ENCODE peak calls at places on chromosomes 2 and 18, in eight cellular contexts. X is H1, K is stomach, Q is transverse colon, R is heart left ventricle, B is ovary, C is sigmoid colon, L is GM23338. J is an unnamed sample.

GRCh38 chr18:35775887-35776286 is 194.3 kb downstream of the GALNT1 start:
- DNase-seq in L (peak; percentile 59), R (no peak), Q (no peak), K (no peak), B (no peak), C (no peak), X (no peak), J (no peak)

GRCh38 chr18:46497129-46497528 is 159.9 kb downstream of the LOXHD1 start:
- DNase-seq in K (no peak), Q (no peak), R (no peak), X (no peak), L (peak; percentile 78), C (peak; percentile 2), B (no peak), J (no peak)

GRCh38 chr2:37500031-37500430 is 155.6 kb downstream of the QPCT start:
- DNase-seq in Q (no peak), B (no peak), C (no peak), L (no peak), X (no peak), R (no peak), K (no peak), J (no peak)

GRCh38 chr2:180621366-180621765 is 359.0 kb upstream of the UBE2E3 start:
- DNase-seq in Q (no peak), B (no peak), L (no peak), X (no peak), R (no peak), K (no peak), C (no peak), J (no peak)

GRCh38 chr2:86193901-86194567 is 1.2 kb downstream of the IMMT start:
- DNase-seq in X (no peak), B (no peak), C (no peak), Q (no peak), K (no peak), R (no peak), L (peak; percentile 28), J (no peak)

GRCh38 chr18:37476182-37476581 is 89.4 kb downstream of the CELF4 start:
- DNase-seq in K (no peak), C (no peak), Q (peak; percentile 18), R (no peak), B (peak; percentile 28), X (no peak), L (peak; percentile 74), J (no peak)

GRCh38 chr2:151946856-151947523 is 118.8 kb upstream of the ARL5A start:
- DNase-seq in Q (peak; percentile 12), B (peak; percentile 23), X (no peak), K (no peak), R (peak; percentile 40), C (no peak), L (peak; percentile 95), J (no peak)

GRCh38 chr2:238505119-238505891 is 78.6 kb downstream of the ASB1 start:
- DNase-seq in L (no peak), X (no peak), C (peak; percentile 42), K (no peak), R (no peak), Q (no peak), B (no peak), J (no peak)

GRCh38 chr2:10452956-10453885 is 5.1 kb upstream of the ODC1 start:
- DNase-seq in X (no peak), C (no peak), Q (no peak), K (no peak), L (no peak), B (no peak), R (no peak), J (no peak)

GRCh38 chr2:101406867-101407266 is 19.6 kb upstream of the CREG2 start:
- DNase-seq in Q (no peak), X (no peak), K (no peak), L (no peak), B (no peak), R (no peak), C (no peak), J (no peak)

GRCh38 chr2:75497256-75497655 is 63.5 kb downstream of the EVA1A start:
- DNase-seq in K (no peak), X (no peak), L (no peak), R (no peak), B (no peak), C (no peak), Q (no peak), J (no peak)

GRCh38 chr18:35438480-35439234 is 59.1 kb downstream of the INO80C start:
- DNase-seq in Q (no peak), K (no peak), X (no peak), R (no peak), L (no peak), C (no peak), B (no peak), J (no peak)

GRCh38 chr2:215900865-215901264 is 112.5 kb downstream of the MREG start:
- DNase-seq in K (no peak), B (no peak), Q (no peak), L (no peak), R (no peak), X (no peak), C (no peak), J (no peak)

GRCh38 chr18:79738041-79738461 is 58.4 kb downstream of the CTDP1 start:
- DNase-seq in K (no peak), R (no peak), X (no peak), B (no peak), L (no peak), C (peak; percentile 58), Q (peak; percentile 2), J (no peak)

GRCh38 chr2:100801402-100801801 is 18.5 kb upstream of the NPAS2 start:
- DNase-seq in C (no peak), L (no peak), X (no peak), R (no peak), K (no peak), B (no peak), Q (no peak), J (no peak)

GRCh38 chr2:1886405-1886992 is 142.2 kb upstream of the PXDN start:
- DNase-seq in C (no peak), B (no peak), L (peak; percentile 91), Q (peak; percentile 57), R (peak; percentile 55), X (no peak), K (peak; percentile 74), J (no peak)

GRCh38 chr2:70964133-70964532 is 14.3 kb upstream of the ANKRD53 start:
- DNase-seq in X (no peak), B (no peak), C (no peak), R (peak; percentile 1), Q (no peak), L (no peak), K (no peak), J (no peak)
- H3K27me3 ChIP-seq in X (peaks cover 38% of the 10 kb centered on the region), B (no peaks in the 10 kb centered on the region), C (peaks cover 59% of the 10 kb centered on the region), R (peaks cover 38% of the 10 kb centered on the region), Q (peaks cover 33% of the 10 kb centered on the region), L (peaks cover 62% of the 10 kb centered on the region), K (no peaks in the 10 kb centered on the region), J (no peaks in the 10 kb centered on the region)

GRCh38 chr2:204625135-204625534 is 79.9 kb downstream of the PARD3B start:
- DNase-seq in L (peak; percentile 6), C (no peak), Q (peak; percentile 24), B (no peak), K (no peak), X (no peak), R (no peak), J (no peak)
- TF ChIP-seq CTCF in L (no peak), C (no peak), Q (peak; percentile 14), B (no peak), K (no peak), X (no peak), R (peak; percentile 15), J (peak; percentile 4)

DNA sequence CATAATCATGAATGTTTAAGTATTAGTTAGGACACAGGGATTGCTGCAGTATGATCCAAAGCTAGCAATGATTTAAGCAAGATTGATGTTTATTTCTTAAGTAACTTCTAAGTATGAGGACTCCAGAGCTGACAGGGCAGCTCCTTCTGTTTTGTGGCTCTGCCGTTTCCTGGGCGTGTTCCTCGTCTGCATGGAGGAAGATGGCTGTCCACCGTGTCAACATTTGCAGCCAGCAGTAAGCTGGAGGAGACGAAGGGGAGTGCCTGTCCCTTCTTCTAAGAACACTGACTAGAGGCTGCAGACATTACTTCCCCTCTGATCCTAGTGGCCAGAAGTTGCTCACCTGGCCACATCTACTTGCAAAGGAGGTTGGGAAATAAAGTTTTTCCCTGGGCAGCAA is 144.1 kb downstream of the MYO1B start:
- DNase-seq in L (no peak), C (no peak), Q (no peak), X (no peak), K (no peak), R (no peak), B (no peak), J (no peak)
- H3K36me3 ChIP-seq in L (peaks cover 37% of the 10 kb centered on the region), C (no peaks in the 10 kb centered on the region), Q (no peaks in the 10 kb centered on the region), X (peaks cover 19% of the 10 kb centered on the region), K (no peaks in the 10 kb centered on the region), R (peaks cover 76% of the 10 kb centered on the region), B (no peaks in the 10 kb centered on the region), J (no peaks in the 10 kb centered on the region)

DNA sequence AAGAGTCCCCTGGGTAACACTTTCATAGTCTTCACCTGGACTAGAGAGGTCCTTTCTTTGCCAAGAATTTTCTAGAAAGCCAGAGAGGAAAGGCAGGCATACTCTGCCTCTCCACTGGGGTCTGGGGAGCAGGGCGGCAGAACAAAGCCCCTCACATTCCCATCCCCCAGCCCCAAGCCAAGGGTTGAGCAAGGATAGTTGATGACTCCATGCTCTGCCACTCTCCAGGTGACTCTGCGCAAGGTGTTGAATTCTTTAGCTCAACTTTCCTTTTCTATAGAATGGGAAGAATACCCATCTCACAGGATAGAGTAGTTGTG is 2.9 kb upstream of the GDF7 start:
- DNase-seq in Q (no peak), K (no peak), X (no peak), B (no peak), R (no peak), C (no peak), L (no peak), J (no peak)
- H3K27me3 ChIP-seq in Q (peaks cover 88% of the 10 kb centered on the region), K (peaks cover 14% of the 10 kb centered on the region), X (peaks cover 72% of the 10 kb centered on the region), B (no peaks in the 10 kb centered on the region), R (peaks cover 95% of the 10 kb centered on the region), C (peaks cover 77% of the 10 kb centered on the region), L (peaks cover 71% of the 10 kb centered on the region), J (peaks cover 4% of the 10 kb centered on the region)

GRCh38 chr2:64913357-64913869 is 75.8 kb upstream of the SLC1A4 start:
- DNase-seq in Q (peak; percentile 52), B (no peak), X (peak; percentile 21), R (no peak), L (peak; percentile 74), C (no peak), K (peak; percentile 35), J (no peak)
- TF ChIP-seq CTCF in Q (peak; percentile 54), B (no peak), X (peak; percentile 62), R (no peak), L (peak; percentile 63), C (no peak), K (no peak), J (peak; percentile 69)

GRCh38 chr2:44326548-44327269 is 34.6 kb downstream of the PREPL start:
- DNase-seq in B (no peak), K (no peak), X (no peak), R (no peak), C (no peak), Q (no peak), L (no peak), J (no peak)
- H3K36me3 ChIP-seq in B (no peaks in the 10 kb centered on the region), K (peaks cover 28% of the 10 kb centered on the region), X (peaks cover 15% of the 10 kb centered on the region), R (peaks cover 98% of the 10 kb centered on the region), C (peaks cover 32% of the 10 kb centered on the region), Q (peaks cover 3% of the 10 kb centered on the region), L (peaks cover 5% of the 10 kb centered on the region), J (peaks cover 7% of the 10 kb centered on the region)

J was measured in GM06990.